ENCODE peak calls at places on chromosomes 13 and 19, in nine cellular contexts. M is cardiac muscle cell; Q is psoas muscle; C is CD8-positive, alpha-beta T cell; Y is stomach; F is fibroblast of lung; V is mammary epithelial cell; D is PC-3; S is adrenal gland. Z is an unnamed sample.

GRCh38 chr13:27425151-27425917 is 915 bp downstream of the GTF3A start:
- DNase-seq in M (peak; percentile 9), Q (no peak), C (peak; percentile 32), Y (no peak), F (no peak), V (peak; percentile 26), D (peak; percentile 4), S (no peak), Z (no peak)

GRCh38 chr19:55452381-55453325 is 8.8 kb downstream of the ISOC2 start:
- DNase-seq in M (peak; percentile 88), Q (peak; percentile 90), C (peak; percentile 54), Y (peak; percentile 49), F (peak; percentile 65), V (peak; percentile 40), D (peak; percentile 57), S (peak; percentile 81), Z (peak; percentile 75)

GRCh38 chr13:30422056-30422914 is at the start of gene UBE2L5:
- DNase-seq in M (peak; percentile 84), Q (peak; percentile 89), C (peak; percentile 58), Y (peak; percentile 82), F (peak; percentile 78), V (peak; percentile 73), D (peak; percentile 62), S (peak; percentile 84), Z (peak; percentile 40)

GRCh38 chr13:105972306-105972721 is 563.1 kb downstream of the EFNB2 start:
- DNase-seq in M (no peak), Q (no peak), C (no peak), Y (no peak), F (no peak), V (no peak), D (peak; percentile 33), S (no peak), Z (no peak)

GRCh38 chr13:110944121-110944967 is 29.5 kb upstream of the ANKRD10 start:
- DNase-seq in M (peak; percentile 81), Q (peak; percentile 35), C (no peak), Y (peak; percentile 32), F (peak; percentile 80), V (peak; percentile 64), D (peak; percentile 70), S (no peak), Z (peak; percentile 52)

GRCh38 chr13:41315466-41316047 is 4.5 kb downstream of the NAA16 start:
- DNase-seq in M (no peak), Q (no peak), C (no peak), Y (no peak), F (peak; percentile 27), V (peak; percentile 26), D (no peak), S (no peak), Z (no peak)

GRCh38 chr13:51944428-51944827 is 66.8 kb downstream of the ATP7B start:
- DNase-seq in M (no peak), Q (no peak), C (no peak), Y (no peak), F (no peak), V (no peak), D (no peak), S (no peak), Z (no peak)

GRCh38 chr13:113951246-113951999 is 22.5 kb downstream of the C13orf46 start:
- DNase-seq in M (peak; percentile 89), Q (peak; percentile 95), C (peak; percentile 47), Y (peak; percentile 92), F (peak; percentile 75), V (peak; percentile 68), D (peak; percentile 85), S (peak; percentile 86), Z (peak; percentile 31)

GRCh38 chr13:50053844-50054243 is 38.6 kb downstream of the KCNRG start:
- DNase-seq in M (no peak), Q (no peak), C (no peak), Y (no peak), F (no peak), V (no peak), D (no peak), S (no peak), Z (no peak)

GRCh38 chr13:23463631-23464030 is 30.1 kb upstream of the SACS start:
- DNase-seq in M (no peak), Q (no peak), C (no peak), Y (no peak), F (no peak), V (no peak), D (no peak), S (no peak), Z (peak; percentile 32)

GRCh38 chr19:9848060-9848459 is 12.9 kb downstream of the PIN1 start:
- DNase-seq in M (no peak), Q (no peak), C (no peak), Y (no peak), F (no peak), V (no peak), D (peak; percentile 49), S (no peak), Z (no peak)

GRCh38 chr13:109396266-109396665 is 390.1 kb downstream of the IRS2 start:
- DNase-seq in M (no peak), Q (no peak), C (no peak), Y (no peak), F (no peak), V (no peak), D (no peak), S (no peak), Z (no peak)

GRCh38 chr13:62387642-62388041 is 972.0 kb upstream of the PCDH20 start:
- DNase-seq in M (peak; percentile 2), Q (no peak), C (no peak), Y (no peak), F (peak; percentile 64), V (no peak), D (peak; percentile 29), S (no peak), Z (no peak)

GRCh38 chr13:45623516-45624090 is 8.1 kb upstream of the ERICH6B start:
- DNase-seq in M (peak; percentile 29), Q (no peak), C (no peak), Y (no peak), F (peak; percentile 36), V (no peak), D (peak; percentile 45), S (no peak), Z (no peak)

GRCh38 chr19:29549105-29550070 is 23.6 kb downstream of the VSTM2B start:
- DNase-seq in M (no peak), Q (no peak), C (no peak), Y (peak; percentile 18), F (no peak), V (no peak), D (no peak), S (no peak), Z (no peak)

GRCh38 chr13:100297413-100297812 is 208.5 kb downstream of the PCCA start:
- DNase-seq in M (no peak), Q (no peak), C (no peak), Y (no peak), F (no peak), V (no peak), D (no peak), S (no peak), Z (no peak)

GRCh38 chr13:111006508-111007031 is 91.7 kb upstream of the ANKRD10 start:
- DNase-seq in M (peak; percentile 94), Q (peak; percentile 81), C (no peak), Y (no peak), F (peak; percentile 92), V (no peak), D (no peak), S (no peak), Z (peak; percentile 96)

GRCh38 chr13:75357576-75358295 is 124.2 kb downstream of the TBC1D4 start:
- DNase-seq in M (peak; percentile 79), Q (no peak), C (peak; percentile 66), Y (no peak), F (peak; percentile 68), V (peak; percentile 51), D (peak; percentile 76), S (no peak), Z (peak; percentile 75)

DNA sequence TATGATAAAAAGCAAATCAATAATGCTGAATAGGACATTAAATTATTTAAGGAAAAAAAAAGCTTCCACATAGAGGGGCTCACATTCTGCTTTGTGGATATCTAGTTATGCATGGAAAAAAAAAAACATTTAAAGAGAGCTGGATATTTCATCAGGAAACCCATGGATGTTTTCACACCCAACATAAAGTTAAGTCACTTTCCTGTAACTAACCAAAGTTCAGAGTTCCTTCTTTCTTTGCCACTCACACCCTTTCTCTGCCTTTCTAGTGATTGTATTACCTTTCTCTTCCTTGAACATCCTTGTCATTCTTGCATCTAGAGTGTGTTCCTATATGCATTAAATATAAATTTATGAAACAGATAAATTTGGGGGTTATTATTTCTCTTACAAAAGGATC is 47.2 kb downstream of the RFXAP start:
- DNase-seq in M (no peak), Q (no peak), C (no peak), Y (no peak), F (no peak), V (no peak), D (no peak), S (no peak), Z (no peak)
- H3K36me3 ChIP-seq in M (peaks cover 40% of the 10 kb centered on the region), Q (peaks cover 68% of the 10 kb centered on the region), C (no peaks in the 10 kb centered on the region), Y (peaks cover 47% of the 10 kb centered on the region), F (no peaks in the 10 kb centered on the region), V (no peaks in the 10 kb centered on the region), D (no peaks in the 10 kb centered on the region), S (no peaks in the 10 kb centered on the region), Z (no peaks in the 10 kb centered on the region)

GRCh38 chr19:47357788-47358680 is 8.9 kb downstream of the DHX34 start:
- DNase-seq in M (no peak), Q (no peak), C (no peak), Y (no peak), F (no peak), V (no peak), D (no peak), S (no peak), Z (peak; percentile 7)
- TF ChIP-seq CTCF in M (peak; percentile 15), Q (no peak), C (no peak), Y (no peak), F (no peak), V (peak; percentile 4), D (peak; percentile 52), S (no peak), Z (peak; percentile 55)

GRCh38 chr13:98461525-98462240 is 115.2 kb downstream of the STK24 start:
- DNase-seq in M (no peak), Q (no peak), C (no peak), Y (no peak), F (no peak), V (no peak), D (no peak), S (no peak), Z (no peak)

GRCh38 chr13:98459721-98460370 is 117.1 kb downstream of the STK24 start:
- DNase-seq in M (no peak), Q (no peak), C (no peak), Y (no peak), F (no peak), V (no peak), D (no peak), S (no peak), Z (no peak)

GRCh38 chr13:98462241-98462882 is 114.5 kb downstream of the STK24 start:
- DNase-seq in M (no peak), Q (no peak), C (no peak), Y (no peak), F (no peak), V (no peak), D (no peak), S (no peak), Z (no peak)

GRCh38 chr13:98459171-98459681 is 117.7 kb downstream of the STK24 start:
- DNase-seq in M (no peak), Q (no peak), C (no peak), Y (no peak), F (no peak), V (no peak), D (no peak), S (no peak), Z (no peak)

GRCh38 chr13:98460519-98460918 is 116.4 kb downstream of the STK24 start:
- DNase-seq in M (no peak), Q (no peak), C (no peak), Y (no peak), F (no peak), V (no peak), D (no peak), S (no peak), Z (no peak)
- H3K36me3 ChIP-seq in M (peaks cover 20% of the 10 kb centered on the region), Q (peaks cover 84% of the 10 kb centered on the region), C (peaks cover 66% of the 10 kb centered on the region), Y (peaks cover 98% of the 10 kb centered on the region), F (peaks cover 31% of the 10 kb centered on the region), V (peaks cover 30% of the 10 kb centered on the region), D (peaks cover 9% of the 10 kb centered on the region), S (peaks cover 56% of the 10 kb centered on the region), Z (peaks cover 63% of the 10 kb centered on the region)

GRCh38 chr19:3343619-3344502 is 22.5 kb upstream of the NFIC start:
- DNase-seq in M (peak; percentile 93), Q (peak; percentile 91), C (peak; percentile 60), Y (peak; percentile 78), F (peak; percentile 92), V (peak; percentile 81), D (peak; percentile 89), S (peak; percentile 81), Z (peak; percentile 65)
- TF ChIP-seq CTCF in M (no peak), Q (no peak), C (no peak), Y (no peak), F (no peak), V (no peak), D (no peak), S (no peak), Z (no peak)

Z was measured in brain microvascular endothelial cell.